ENCODE peak calls at places on chromosome 16, in ten cellular contexts. T is left lung, S is GM23338, G is AG04450, Y is bronchial epithelial cell, J is PC-9, Q is GM10248, C is RWPE1, B is cardiac muscle cell, U is WTC11. N is an unnamed sample.

GRCh38 chr16:81900014-81900413 is 111.3 kb downstream of the SDR42E1 start:
- DNase-seq in T (no peak), S (no peak), G (no peak), Y (no peak), J (no peak), Q (no peak), C (no peak), B (no peak), U (no peak), N (no peak)

GRCh38 chr16:2791174-2791573 is 3.8 kb upstream of the PRSS33 start:
- DNase-seq in T (no peak), S (no peak), G (no peak), Y (no peak), J (no peak), Q (no peak), C (no peak), B (no peak), U (no peak), N (no peak)

GRCh38 chr16:78386925-78387324 is 287.5 kb downstream of the WWOX start:
- DNase-seq in T (no peak), S (no peak), G (no peak), Y (no peak), J (no peak), Q (no peak), C (no peak), B (no peak), U (no peak), N (no peak)

GRCh38 chr16:57372372-57373116 is at the start of gene CX3CL1:
- DNase-seq in T (peak), S (peak), G (no peak), Y (peak), J (no peak), Q (no peak), C (no peak), B (peak), U (peak), N (no peak)

GRCh38 chr16:50664270-50664669 is 16.8 kb downstream of the SNX20 start:
- DNase-seq in T (no peak), S (no peak), G (no peak), Y (no peak), J (no peak), Q (no peak), C (no peak), B (no peak), U (no peak), N (no peak)

GRCh38 chr16:46688101-46688656 is 799 bp downstream of the VPS35 start:
- DNase-seq in T (peak), S (no peak), G (no peak), Y (peak), J (no peak), Q (no peak), C (no peak), B (no peak), U (no peak), N (no peak)

GRCh38 chr16:24858219-24859041 is 12.7 kb downstream of the SLC5A11 start:
- DNase-seq in T (no peak), S (peak), G (no peak), Y (peak), J (no peak), Q (peak), C (peak), B (peak), U (peak), N (peak)

GRCh38 chr16:48153689-48154265 is 2.0 kb downstream of the ABCC12 start:
- DNase-seq in T (no peak), S (no peak), G (no peak), Y (no peak), J (no peak), Q (no peak), C (no peak), B (no peak), U (no peak), N (no peak)

GRCh38 chr16:57950382-57950781 is 20.5 kb downstream of the CNGB1 start:
- DNase-seq in T (no peak), S (no peak), G (no peak), Y (no peak), J (no peak), Q (no peak), C (no peak), B (no peak), U (no peak), N (no peak)

GRCh38 chr16:72923757-72924156 is 124.2 kb downstream of the ZFHX3 start:
- DNase-seq in T (no peak), S (no peak), G (no peak), Y (peak), J (no peak), Q (no peak), C (no peak), B (no peak), U (no peak), N (no peak)

GRCh38 chr16:29993903-29994612 is 1.4 kb downstream of the HIRIP3 start:
- DNase-seq in T (no peak), S (no peak), G (no peak), Y (no peak), J (peak), Q (no peak), C (no peak), B (no peak), U (no peak), N (no peak)

GRCh38 chr16:75281826-75282225 is 30.4 kb upstream of the BCAR1 start:
- DNase-seq in T (no peak), S (no peak), G (no peak), Y (no peak), J (no peak), Q (no peak), C (no peak), B (no peak), U (no peak), N (no peak)

GRCh38 chr16:55491691-55492090 is 12.7 kb downstream of the MMP2 start:
- DNase-seq in T (no peak), S (no peak), G (no peak), Y (no peak), J (no peak), Q (no peak), C (no peak), B (no peak), U (no peak), N (no peak)

GRCh38 chr16:54928016-54928356 is 2.7 kb upstream of the IRX5 start:
- DNase-seq in T (no peak), S (peak), G (no peak), Y (no peak), J (peak), Q (no peak), C (no peak), B (peak), U (no peak), N (peak)

GRCh38 chr16:12120331-12120981 is 143.9 kb downstream of the SNX29 start:
- DNase-seq in T (no peak), S (no peak), G (no peak), Y (no peak), J (no peak), Q (no peak), C (no peak), B (no peak), U (no peak), N (no peak)

GRCh38 chr16:27355610-27356009 is 41.8 kb downstream of the IL4R start:
- DNase-seq in T (no peak), S (peak), G (no peak), Y (peak), J (no peak), Q (no peak), C (no peak), B (no peak), U (peak), N (peak)

GRCh38 chr16:3004781-3005284 is 7.9 kb upstream of the CLDN9 start:
- DNase-seq in T (peak), S (peak), G (no peak), Y (no peak), J (peak), Q (no peak), C (no peak), B (peak), U (peak), N (no peak)

GRCh38 chr16:2535644-2536021 is 2.2 kb upstream of the PDPK1 start:
- DNase-seq in T (peak), S (no peak), G (peak), Y (no peak), J (no peak), Q (no peak), C (no peak), B (no peak), U (no peak), N (no peak)

GRCh38 chr16:10577305-10578202 is 2.8 kb downstream of the EMP2 start:
- DNase-seq in T (no peak), S (peak), G (no peak), Y (no peak), J (no peak), Q (no peak), C (no peak), B (peak), U (peak), N (no peak)

GRCh38 chr16:10579575-10579964 is 828 bp downstream of the EMP2 start:
- DNase-seq in T (no peak), S (no peak), G (no peak), Y (no peak), J (no peak), Q (no peak), C (no peak), B (no peak), U (no peak), N (no peak)

GRCh38 chr16:10576390-10577304 is 3.8 kb downstream of the EMP2 start:
- DNase-seq in T (no peak), S (no peak), G (no peak), Y (no peak), J (no peak), Q (no peak), C (no peak), B (peak), U (no peak), N (no peak)

GRCh38 chr16:10579965-10580918 is at the start of gene EMP2:
- DNase-seq in T (peak), S (peak), G (peak), Y (peak), J (peak), Q (peak), C (peak), B (peak), U (peak), N (peak)

DNA sequence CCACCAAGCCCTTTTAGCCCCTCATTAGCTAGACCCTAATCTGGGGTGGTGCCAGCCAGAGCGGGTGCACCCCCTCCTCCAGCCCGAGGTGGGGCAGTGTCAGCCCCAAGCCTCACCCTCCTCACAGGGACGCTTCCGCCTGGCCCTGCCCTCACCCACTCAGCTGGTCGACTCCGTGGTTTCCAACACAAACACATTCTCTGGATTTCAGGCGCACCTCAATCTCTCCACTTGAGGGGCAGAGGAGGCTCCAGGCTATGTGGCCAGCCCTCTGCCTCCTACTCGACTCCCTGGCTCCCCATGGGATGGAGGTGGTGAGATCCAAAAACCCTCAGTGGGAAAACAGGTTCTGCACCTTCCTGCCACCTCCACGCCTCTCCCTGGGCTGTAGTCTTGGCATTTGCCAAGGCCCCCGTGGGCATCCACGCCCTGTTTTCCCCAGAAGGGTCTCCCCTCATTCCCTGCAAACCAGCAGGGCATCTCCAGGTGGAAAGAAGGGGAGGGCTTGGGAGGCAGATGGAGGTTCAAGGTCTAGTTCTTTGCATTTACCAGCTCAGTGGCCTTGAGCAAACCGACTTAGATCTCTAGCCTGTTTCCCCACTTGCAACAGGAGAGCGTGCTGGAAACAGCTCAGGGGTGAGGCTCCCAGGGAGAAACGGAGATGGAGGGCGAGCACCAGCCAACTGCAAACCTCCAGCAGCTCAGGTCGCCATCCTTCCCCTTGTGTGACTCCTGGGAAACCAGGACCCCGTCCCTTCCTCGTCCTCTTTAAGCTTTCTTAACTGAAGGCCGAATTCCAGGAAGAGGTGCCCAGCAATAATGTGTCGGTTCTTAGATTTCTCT is 1.7 kb downstream of the EMP2 start:
- DNase-seq in T (peak), S (no peak), G (no peak), Y (peak), J (peak), Q (no peak), C (peak), B (peak), U (no peak), N (no peak)
- TF ChIP-seq CTCF in T (peak), S (no peak), G (no peak), Y (peak), J (no peak), Q (no peak), C (no peak), B (no peak), U (no peak), N (no peak)

DNA sequence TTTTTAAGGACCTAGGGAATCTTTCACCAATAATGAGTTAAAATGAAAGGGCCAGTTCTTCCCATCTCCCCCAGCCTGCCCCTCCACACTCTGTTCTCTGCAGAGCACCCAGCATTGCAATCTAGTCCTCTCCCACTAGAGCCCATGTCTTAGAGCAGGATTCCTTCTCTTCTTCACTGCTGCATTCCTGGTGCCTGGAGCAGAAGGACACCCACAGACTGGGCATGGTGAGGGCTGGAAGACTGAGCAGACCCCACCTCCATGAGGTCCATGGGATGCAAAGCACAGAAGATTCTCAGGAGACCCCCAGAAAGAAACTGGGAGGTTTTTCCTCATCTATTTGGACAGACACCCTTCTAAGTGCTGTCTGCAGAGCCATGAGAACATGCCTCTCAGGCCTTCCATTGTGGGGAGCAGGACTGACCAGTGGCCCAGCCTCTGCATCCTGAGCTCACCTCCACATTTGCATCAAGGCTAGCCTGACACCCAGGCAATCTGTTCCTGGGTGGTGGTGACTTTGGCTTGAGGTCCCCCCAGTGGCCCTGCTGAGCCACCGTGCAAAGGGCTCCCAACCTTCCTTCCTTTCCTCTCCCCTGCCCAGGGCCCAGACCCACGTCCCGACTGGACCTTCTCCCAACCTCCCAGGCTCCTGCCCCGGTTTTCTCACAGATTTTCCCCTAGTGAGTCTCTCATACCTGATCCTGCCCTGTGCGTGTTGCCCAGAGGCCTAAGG is 74.2 kb upstream of the ZNF469 start:
- DNase-seq in T (peak), S (no peak), G (no peak), Y (no peak), J (no peak), Q (no peak), C (no peak), B (no peak), U (no peak), N (no peak)
- TF ChIP-seq CTCF in T (no peak), S (no peak), G (no peak), Y (no peak), J (no peak), Q (no peak), C (no peak), B (no peak), U (no peak), N (no peak)

GRCh38 chr16:65572156-65572555 is 450.3 kb upstream of the CDH11 start:
- DNase-seq in T (no peak), S (no peak), G (no peak), Y (peak), J (peak), Q (no peak), C (peak), B (no peak), U (no peak), N (peak)
- TF ChIP-seq CTCF in T (no peak), S (no peak), G (no peak), Y (no peak), J (no peak), Q (no peak), C (no peak), B (peak), U (no peak), N (no peak)

GRCh38 chr16:67429053-67429798 is 1.7 kb upstream of the HSD11B2 start:
- DNase-seq in T (no peak), S (no peak), G (no peak), Y (no peak), J (no peak), Q (no peak), C (no peak), B (no peak), U (no peak), N (no peak)
- TF ChIP-seq CTCF in T (no peak), S (no peak), G (no peak), Y (no peak), J (no peak), Q (no peak), C (no peak), B (no peak), U (no peak), N (no peak)

DNA sequence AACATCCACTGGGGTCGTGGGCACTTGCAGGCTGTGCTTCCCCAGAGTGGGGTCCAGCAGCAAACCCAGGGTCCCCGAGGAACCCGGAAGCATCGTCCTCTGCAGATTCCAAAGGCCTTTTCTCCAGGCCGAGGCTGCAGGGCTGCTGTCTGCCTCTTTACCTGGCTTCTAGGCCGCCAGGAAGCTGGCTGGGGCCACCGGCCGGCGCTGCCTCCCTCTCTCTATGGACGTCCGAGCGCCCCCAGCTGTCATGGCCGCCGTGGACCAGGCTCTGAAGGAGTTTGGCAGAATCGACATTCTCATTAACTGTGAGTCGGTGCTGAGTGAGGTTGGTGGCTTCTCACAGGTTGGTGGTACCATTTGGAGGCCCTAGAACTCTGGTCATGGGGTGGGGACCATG is 5.6 kb downstream of the DECR2 start:
- DNase-seq in T (no peak), S (no peak), G (no peak), Y (no peak), J (no peak), Q (no peak), C (no peak), B (no peak), U (no peak), N (no peak)
- TF ChIP-seq CTCF in T (no peak), S (no peak), G (no peak), Y (no peak), J (no peak), Q (no peak), C (no peak), B (no peak), U (no peak), N (no peak)

GRCh38 chr16:19114359-19115147 is 789 bp downstream of the ITPRIPL2 start:
- DNase-seq in T (peak), S (peak), G (no peak), Y (peak), J (peak), Q (peak), C (peak), B (no peak), U (peak), N (peak)
- TF ChIP-seq CTCF in T (peak), S (no peak), G (peak), Y (peak), J (no peak), Q (no peak), C (peak), B (no peak), U (no peak), N (peak)

GRCh38 chr16:88662222-88662842 is 559 bp downstream of the MVD start:
- DNase-seq in T (peak), S (peak), G (no peak), Y (no peak), J (no peak), Q (no peak), C (no peak), B (no peak), U (no peak), N (no peak)

GRCh38 chr16:88665148-88665547 is 2.3 kb upstream of the MVD start:
- DNase-seq in T (no peak), S (no peak), G (no peak), Y (no peak), J (no peak), Q (no peak), C (no peak), B (no peak), U (no peak), N (no peak)

GRCh38 chr16:88665570-88665969 is 2.7 kb upstream of the MVD start:
- DNase-seq in T (no peak), S (no peak), G (no peak), Y (no peak), J (no peak), Q (no peak), C (no peak), B (no peak), U (no peak), N (no peak)

GRCh38 chr16:88659160-88659559 is 3.7 kb downstream of the MVD start:
- DNase-seq in T (no peak), S (no peak), G (no peak), Y (no peak), J (no peak), Q (no peak), C (no peak), B (no peak), U (no peak), N (no peak)

GRCh38 chr16:88662843-88663606 is at the start of gene MVD:
- DNase-seq in T (peak), S (peak), G (peak), Y (peak), J (peak), Q (peak), C (peak), B (peak), U (peak), N (peak)
- TF ChIP-seq CTCF in T (no peak), S (no peak), G (peak), Y (no peak), J (no peak), Q (no peak), C (no peak), B (no peak), U (no peak), N (no peak)

GRCh38 chr16:85208643-85209520 is 96.6 kb upstream of the CIBAR2 start:
- DNase-seq in T (peak), S (no peak), G (no peak), Y (no peak), J (no peak), Q (no peak), C (no peak), B (no peak), U (no peak), N (no peak)

GRCh38 chr16:85209526-85210121 is 97.4 kb upstream of the CIBAR2 start:
- DNase-seq in T (peak), S (no peak), G (no peak), Y (no peak), J (no peak), Q (no peak), C (no peak), B (no peak), U (no peak), N (no peak)

GRCh38 chr16:85207357-85207921 is 95.2 kb upstream of the CIBAR2 start:
- DNase-seq in T (peak), S (no peak), G (no peak), Y (no peak), J (no peak), Q (no peak), C (no peak), B (peak), U (no peak), N (no peak)

GRCh38 chr16:85206472-85207356 is 94.4 kb upstream of the CIBAR2 start:
- DNase-seq in T (peak), S (peak), G (no peak), Y (no peak), J (no peak), Q (no peak), C (no peak), B (peak), U (no peak), N (no peak)

GRCh38 chr16:85208181-85208580 is 95.9 kb upstream of the CIBAR2 start:
- DNase-seq in T (peak), S (no peak), G (no peak), Y (no peak), J (no peak), Q (no peak), C (no peak), B (no peak), U (no peak), N (no peak)
- TF ChIP-seq CTCF in T (no peak), S (no peak), G (no peak), Y (no peak), J (no peak), Q (no peak), C (no peak), B (no peak), U (no peak), N (no peak)